ENCODE peak calls at places on chromosomes 11 and 22, in nine cellular contexts. W is osteocyte, O is lower lobe of right lung, X is GM10248, C is neural progenitor cell, D is lower leg skin, A is left lung, V is Calu3, F is adrenal gland. Y is an unnamed sample.

GRCh38 chr11:11403763-11404725 is 51.0 kb upstream of the CSNK2A3 start:
- DNase-seq in W (no peak), O (peak; percentile 61), X (no peak), C (peak; percentile 38), D (no peak), A (peak; percentile 44), V (no peak), F (no peak), Y (no peak)

GRCh38 chr22:46461566-46462180 is 75.7 kb downstream of the CELSR1 start:
- DNase-seq in W (no peak), O (no peak), X (no peak), C (no peak), D (no peak), A (no peak), V (no peak), F (no peak), Y (no peak)

GRCh38 chr11:129625930-129626329 is 189.7 kb upstream of the TMEM45B start:
- DNase-seq in W (no peak), O (no peak), X (no peak), C (no peak), D (no peak), A (no peak), V (no peak), F (no peak), Y (no peak)

GRCh38 chr11:108654994-108655631 is 9.8 kb upstream of the DDX10 start:
- DNase-seq in W (no peak), O (no peak), X (peak; percentile 26), C (peak; percentile 55), D (no peak), A (no peak), V (peak; percentile 51), F (peak; percentile 53), Y (no peak)

GRCh38 chr11:126202646-126203359 is 8.6 kb downstream of the RPUSD4 start:
- DNase-seq in W (no peak), O (no peak), X (no peak), C (no peak), D (no peak), A (no peak), V (no peak), F (peak; percentile 27), Y (no peak)

GRCh38 chr22:19143967-19144400 is 467 bp downstream of the ESS2 start:
- DNase-seq in W (no peak), O (no peak), X (no peak), C (no peak), D (no peak), A (no peak), V (peak; percentile 14), F (no peak), Y (peak; percentile 51)

GRCh38 chr11:66263231-66263630 is 5.2 kb upstream of the RAB1B start:
- DNase-seq in W (no peak), O (no peak), X (no peak), C (no peak), D (no peak), A (no peak), V (no peak), F (no peak), Y (no peak)

GRCh38 chr11:117328414-117329010 is 858 bp downstream of the CEP164 start:
- DNase-seq in W (no peak), O (no peak), X (peak; percentile 37), C (peak; percentile 25), D (peak; percentile 34), A (peak; percentile 42), V (no peak), F (peak; percentile 53), Y (no peak)

GRCh38 chr11:59097113-59097708 is 9.8 kb upstream of the FAM111B start:
- DNase-seq in W (no peak), O (peak; percentile 57), X (no peak), C (peak; percentile 56), D (peak; percentile 41), A (no peak), V (peak; percentile 75), F (peak; percentile 55), Y (peak; percentile 49)

GRCh38 chr11:95149659-95150294 is 60.1 kb downstream of the ENDOD1 start:
- DNase-seq in W (no peak), O (peak; percentile 47), X (no peak), C (peak; percentile 90), D (peak; percentile 31), A (no peak), V (peak; percentile 86), F (no peak), Y (no peak)

GRCh38 chr11:128632151-128632791 is 44.9 kb upstream of the ETS1 start:
- DNase-seq in W (no peak), O (no peak), X (peak; percentile 63), C (peak; percentile 80), D (no peak), A (no peak), V (peak; percentile 39), F (no peak), Y (no peak)

GRCh38 chr11:66280428-66280827 is 2.5 kb downstream of the CNIH2 start:
- DNase-seq in W (no peak), O (no peak), X (no peak), C (peak; percentile 35), D (no peak), A (no peak), V (no peak), F (no peak), Y (no peak)

GRCh38 chr22:29114392-29114791 is 41.6 kb downstream of the KREMEN1 start:
- DNase-seq in W (no peak), O (no peak), X (no peak), C (no peak), D (no peak), A (no peak), V (no peak), F (no peak), Y (no peak)

GRCh38 chr11:27420722-27421572 is 51.6 kb downstream of the LGR4 start:
- DNase-seq in W (no peak), O (no peak), X (no peak), C (no peak), D (no peak), A (no peak), V (no peak), F (no peak), Y (no peak)

GRCh38 chr11:128481135-128481534 is 106.2 kb downstream of the ETS1 start:
- DNase-seq in W (no peak), O (no peak), X (no peak), C (no peak), D (no peak), A (no peak), V (no peak), F (no peak), Y (no peak)

GRCh38 chr22:30305519-30305905 is 16.2 kb upstream of the CASTOR1 start:
- DNase-seq in W (no peak), O (no peak), X (peak; percentile 69), C (no peak), D (peak; percentile 76), A (peak; percentile 64), V (no peak), F (peak; percentile 68), Y (no peak)

GRCh38 chr11:61092908-61093763 is 9.2 kb upstream of the CD5 start:
- DNase-seq in W (no peak), O (no peak), X (no peak), C (no peak), D (no peak), A (no peak), V (no peak), F (no peak), Y (no peak)

GRCh38 chr11:95884364-95884763 is 39.5 kb downstream of the MTMR2 start:
- DNase-seq in W (no peak), O (no peak), X (no peak), C (no peak), D (no peak), A (no peak), V (no peak), F (no peak), Y (no peak)

GRCh38 chr11:118748056-118748455 is 42.9 kb downstream of the DDX6 start:
- DNase-seq in W (no peak), O (no peak), X (no peak), C (no peak), D (no peak), A (no peak), V (no peak), F (no peak), Y (no peak)

GRCh38 chr11:78489184-78489583 is 71.6 kb upstream of the GAB2 start:
- DNase-seq in W (no peak), O (no peak), X (no peak), C (no peak), D (no peak), A (no peak), V (no peak), F (no peak), Y (no peak)

DNA sequence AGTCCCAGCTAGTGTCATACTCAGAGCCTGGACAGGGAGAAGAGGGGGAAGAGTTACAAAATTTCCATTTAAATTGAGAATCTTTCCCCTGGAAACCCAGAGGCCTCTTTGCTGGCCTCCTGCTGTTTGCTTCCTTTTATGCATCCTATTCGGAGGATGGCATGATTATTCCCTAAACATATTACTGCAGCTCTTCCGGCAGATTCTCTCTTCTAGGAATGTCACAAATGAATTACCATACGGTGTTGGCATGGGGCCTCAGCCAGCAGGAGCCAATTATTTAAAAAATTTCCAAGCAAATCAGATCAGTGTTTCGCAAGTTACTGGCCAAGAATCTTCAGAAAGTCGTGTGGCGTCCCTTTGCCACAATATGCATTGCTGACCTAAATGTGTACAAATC is 326.7 kb upstream of the NCAM1 start:
- DNase-seq in W (peak; percentile 27), O (no peak), X (no peak), C (no peak), D (no peak), A (no peak), V (no peak), F (no peak), Y (no peak)
- TF ChIP-seq CTCF in W (no peak), O (no peak), X (no peak), C (no peak), D (no peak), A (no peak), V (no peak), F (no peak), Y (no peak)

GRCh38 chr11:93704237-93704636 is 37.1 kb downstream of the TAF1D start:
- DNase-seq in W (no peak), O (no peak), X (no peak), C (no peak), D (no peak), A (no peak), V (peak; percentile 15), F (no peak), Y (no peak)
- TF ChIP-seq CTCF in W (no peak), O (no peak), X (no peak), C (peak; percentile 33), D (no peak), A (no peak), V (no peak), F (no peak), Y (no peak)

GRCh38 chr11:36056160-36056751 is 112.4 kb downstream of the LDLRAD3 start:
- DNase-seq in W (no peak), O (no peak), X (peak; percentile 20), C (peak; percentile 66), D (no peak), A (no peak), V (peak; percentile 45), F (peak; percentile 27), Y (no peak)
- TF ChIP-seq CTCF in W (peak; percentile 55), O (peak; percentile 44), X (peak; percentile 30), C (peak; percentile 75), D (no peak), A (peak; percentile 27), V (peak; percentile 46), F (peak; percentile 66), Y (no peak)

DNA sequence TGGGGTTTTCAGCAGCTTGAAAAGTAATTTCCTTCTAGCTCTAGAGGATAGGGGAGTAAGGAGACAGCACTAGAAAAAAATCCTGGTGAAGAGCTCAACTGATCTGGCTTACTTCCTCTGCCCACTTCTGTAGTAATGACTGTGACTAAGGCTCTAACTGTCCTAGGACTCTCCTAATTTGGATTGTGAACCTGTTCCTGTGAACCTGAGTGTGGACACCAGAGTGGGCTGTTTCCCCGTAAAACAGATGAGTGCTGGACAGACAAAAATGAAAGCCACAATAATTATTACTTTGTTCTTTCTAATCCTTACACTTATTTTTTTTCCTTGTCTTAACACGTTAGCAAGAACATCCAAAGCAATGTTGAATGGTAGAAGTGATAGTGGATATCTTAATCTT is 154.1 kb downstream of the AASDHPPT start:
- DNase-seq in W (no peak), O (no peak), X (no peak), C (peak; percentile 18), D (no peak), A (no peak), V (no peak), F (no peak), Y (no peak)
- TF ChIP-seq CTCF in W (peak; percentile 23), O (no peak), X (no peak), C (peak; percentile 39), D (no peak), A (no peak), V (no peak), F (no peak), Y (no peak)

Y was measured in natural killer cell.